ENCODE peak calls at places on chromosomes 7 and 10, in four cellular contexts. C, R, J and X are unnamed samples.

GRCh38 chr10:80581469-80581835 is 43.8 kb downstream of the SH2D4B start:
- DNase-seq in C (no peak), R (no peak), J (no peak), X (no peak)

GRCh38 chr10:124211921-124212320 is 118.5 kb upstream of the CHST15 start:
- DNase-seq in C (peak), J (no peak), R (no peak), X (no peak)

GRCh38 chr10:123154943-123155505 is 822 bp downstream of the BUB3 start:
- DNase-seq in J (peak), R (peak), C (peak), X (peak)

GRCh38 chr7:18796216-18796615 is 300.7 kb downstream of the HDAC9 start:
- DNase-seq in J (no peak), C (no peak), R (no peak), X (no peak)

GRCh38 chr10:48803831-48804584 is 119.3 kb downstream of the WDFY4 start:
- DNase-seq in C (no peak), R (no peak), J (no peak), X (no peak)

GRCh38 chr7:134562136-134562535 is 13.2 kb downstream of the AKR1B15 start:
- DNase-seq in R (peak), J (no peak), C (peak), X (no peak)

GRCh38 chr7:17989546-17989945 is 38.1 kb downstream of the PRPS1L1 start:
- DNase-seq in C (peak), R (no peak), J (no peak), X (no peak)

GRCh38 chr7:30738026-30738915 is 13.7 kb upstream of the INMT start:
- DNase-seq in R (no peak), C (no peak), J (no peak), X (no peak)

GRCh38 chr7:141198191-141198958 is 124.5 kb downstream of the TMEM178B start:
- DNase-seq in C (no peak), R (no peak), J (no peak), X (no peak)

GRCh38 chr7:129762387-129762969 is 151.0 kb downstream of the NRF1 start:
- DNase-seq in C (no peak), J (no peak), R (no peak), X (no peak)

GRCh38 chr10:7206407-7207127 is 204.3 kb downstream of the SFMBT2 start:
- DNase-seq in R (no peak), J (no peak), C (no peak), X (no peak)

GRCh38 chr7:90594791-90595317 is 1.3 kb upstream of the CDK14 start:
- DNase-seq in J (no peak), C (peak), R (peak), X (no peak)

GRCh38 chr10:132826524-132827422 is 40.8 kb upstream of the NKX6-2 start:
- DNase-seq in C (no peak), R (no peak), J (no peak), X (no peak)

GRCh38 chr7:95700917-95701316 is 71.4 kb upstream of the DYNC1I1 start:
- DNase-seq in C (no peak), J (no peak), R (no peak), X (no peak)

GRCh38 chr7:50960621-50961310 is 178.1 kb upstream of the GRB10 start:
- DNase-seq in C (no peak), R (no peak), J (no peak), X (no peak)

GRCh38 chr7:43864126-43864525 is 5.2 kb downstream of the MRPS24 start:
- DNase-seq in J (no peak), R (no peak), C (no peak), X (no peak)

GRCh38 chr7:27814054-27814453 is 74.1 kb downstream of the TAX1BP1 start:
- DNase-seq in J (no peak), R (no peak), C (peak), X (no peak)

GRCh38 chr10:73480158-73480557 is 15.7 kb downstream of the PPP3CB start:
- DNase-seq in J (no peak), R (no peak), C (peak), X (no peak)

GRCh38 chr7:28381466-28381865 is 30.9 kb upstream of the CREB5 start:
- DNase-seq in J (no peak), C (no peak), R (no peak), X (no peak)

GRCh38 chr10:70668454-70668970 is 3.8 kb upstream of the ADAMTS14 start:
- DNase-seq in J (no peak), R (no peak), C (peak), X (no peak)

GRCh38 chr7:152989889-152990380 is 230.4 kb downstream of the ACTR3B start:
- DNase-seq in J (no peak), C (peak), R (no peak), X (no peak)

GRCh38 chr10:43294241-43294658 is 27.4 kb upstream of the RASGEF1A start:
- DNase-seq in J (no peak), R (no peak), C (no peak), X (no peak)